ENCODE peak calls at places on chromosomes 12 and 14, in nine cellular contexts. F is H7, I is mesendoderm, B is dorsolateral prefrontal cortex, H is GM23248, E is left ventricle myocardium inferior, A is tibial artery, N is upper lobe of right lung, Y is IMR-90. K is an unnamed sample.

GRCh38 chr12:121581681-121582439 is 1.0 kb upstream of the KDM2B start:
- DNase-seq in F (no peak), I (peak; percentile 75), B (peak; percentile 36), H (peak; percentile 87), E (peak; percentile 23), A (peak; percentile 72), N (no peak), Y (peak; percentile 50), K (no peak)

GRCh38 chr12:100393202-100393601 is 36.3 kb downstream of the SLC17A8 start:
- DNase-seq in F (no peak), I (no peak), B (no peak), H (no peak), E (no peak), A (no peak), N (no peak), Y (no peak), K (no peak)

GRCh38 chr14:101587403-101587998 is 26.2 kb downstream of the DIO3 start:
- DNase-seq in F (no peak), I (no peak), B (no peak), H (no peak), E (peak; percentile 9), A (no peak), N (peak; percentile 38), Y (no peak), K (no peak)

GRCh38 chr14:93838253-93838652 is 50.0 kb upstream of the PRIMA1 start:
- DNase-seq in F (no peak), I (no peak), B (no peak), H (no peak), E (no peak), A (no peak), N (no peak), Y (no peak), K (no peak)

GRCh38 chr14:33432407-33433023 is 493.8 kb downstream of the NPAS3 start:
- DNase-seq in F (no peak), I (no peak), B (no peak), H (peak; percentile 70), E (no peak), A (no peak), N (no peak), Y (peak; percentile 18), K (no peak)

GRCh38 chr12:31519525-31519924 is 71.4 kb downstream of the DENND5B start:
- DNase-seq in F (no peak), I (no peak), B (no peak), H (peak; percentile 30), E (no peak), A (no peak), N (no peak), Y (no peak), K (no peak)

GRCh38 chr14:24135584-24135833 is 485 bp upstream of the PSME1 start:
- DNase-seq in F (no peak), I (no peak), B (no peak), H (no peak), E (no peak), A (no peak), N (no peak), Y (no peak), K (no peak)

GRCh38 chr14:75205586-75205985 is 29.2 kb upstream of the TMED10 start:
- DNase-seq in F (no peak), I (no peak), B (no peak), H (peak; percentile 81), E (no peak), A (no peak), N (no peak), Y (peak; percentile 77), K (no peak)

GRCh38 chr14:54686219-54686870 is 119.4 kb downstream of the SAMD4A start:
- DNase-seq in F (no peak), I (no peak), B (no peak), H (peak; percentile 94), E (peak; percentile 27), A (peak; percentile 85), N (no peak), Y (peak; percentile 91), K (peak; percentile 47)

GRCh38 chr14:73264080-73264895 is 27.0 kb downstream of the PAPLN start:
- DNase-seq in F (peak; percentile 57), I (no peak), B (no peak), H (no peak), E (no peak), A (no peak), N (no peak), Y (no peak), K (no peak)

GRCh38 chr14:67517083-67517482 is 16.0 kb upstream of the PLEKHH1 start:
- DNase-seq in F (peak; percentile 77), I (peak; percentile 51), B (peak; percentile 84), H (peak; percentile 67), E (peak; percentile 36), A (no peak), N (no peak), Y (no peak), K (no peak)

GRCh38 chr12:75341873-75342272 is 7.4 kb downstream of the GLIPR1L1 start:
- DNase-seq in F (no peak), I (peak; percentile 45), B (no peak), H (no peak), E (no peak), A (no peak), N (no peak), Y (peak; percentile 4), K (no peak)

DNA sequence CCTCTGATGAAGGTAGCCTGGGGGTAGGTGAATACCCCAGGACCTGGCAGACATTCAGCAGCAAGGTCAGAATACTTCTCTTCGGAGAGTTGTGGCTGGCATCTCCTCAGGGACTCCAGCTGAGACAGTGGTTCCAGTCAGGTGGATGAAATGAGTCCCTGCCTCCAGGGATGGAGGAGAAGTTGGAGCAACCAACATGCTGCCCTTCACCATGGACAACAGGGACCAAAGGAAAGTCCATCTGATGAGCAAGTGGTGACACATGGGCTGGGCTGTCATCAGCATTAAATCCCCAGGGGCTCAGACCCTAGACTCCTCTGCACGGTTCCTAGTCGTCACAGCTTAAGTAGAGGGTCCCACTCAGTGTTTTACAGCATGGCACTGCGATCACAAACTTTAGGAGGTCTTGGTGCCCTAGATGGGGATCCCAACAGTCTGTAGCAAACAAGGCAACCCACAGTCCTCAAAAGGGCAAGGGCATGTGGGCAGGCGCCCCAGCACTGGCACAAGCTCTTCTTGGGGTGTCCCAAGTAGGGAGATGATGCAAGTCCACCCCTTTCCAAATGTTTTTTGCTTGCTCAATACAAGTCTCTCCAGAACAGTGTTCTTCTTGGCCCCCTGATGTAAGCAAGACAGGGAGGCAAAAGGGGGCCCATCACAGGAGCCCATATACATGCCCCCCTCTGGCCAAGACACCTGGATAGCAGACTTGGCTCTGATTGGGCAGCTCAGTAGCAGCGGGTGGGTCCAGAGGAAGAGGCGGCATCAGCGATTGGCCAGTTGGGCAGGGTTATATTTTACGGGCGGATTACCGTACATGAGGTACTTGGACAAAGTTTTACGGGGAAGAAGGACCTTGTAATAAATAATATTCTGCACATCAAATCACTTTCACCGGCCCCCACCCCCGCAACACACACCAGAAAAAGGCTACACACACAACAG is 10.8 kb upstream of the CDH24 start:
- DNase-seq in F (peak; percentile 69), I (no peak), B (no peak), H (peak; percentile 23), E (no peak), A (peak; percentile 63), N (no peak), Y (no peak), K (no peak)
- H3K4me3 ChIP-seq in F (no peak overlapping the region), I (no peak overlapping the region), B (peak overlapping the region; percentile 26), H (peak overlapping the region; percentile 24), E (no peak overlapping the region), A (no peak overlapping the region), N (no peak overlapping the region), Y (no peak overlapping the region), K (peak overlapping the region; percentile 49)

DNA sequence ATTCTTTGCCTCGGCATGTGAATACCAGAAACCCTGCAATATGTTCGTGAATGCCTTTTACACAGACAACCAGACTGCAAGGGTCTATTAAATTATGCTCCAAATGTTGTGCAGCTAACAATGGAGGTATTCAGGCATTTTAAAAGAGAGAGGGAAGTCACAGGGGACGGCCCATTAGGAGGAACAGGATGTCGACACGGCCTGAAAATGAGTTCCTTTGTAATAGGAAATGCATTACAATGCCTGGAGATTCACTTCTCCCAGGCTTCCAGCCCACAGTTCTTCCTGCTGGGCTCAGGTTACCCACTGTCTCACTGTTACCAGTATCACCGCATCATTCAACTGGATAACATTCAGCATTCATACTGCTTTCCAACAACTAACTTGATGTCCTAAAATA is 2.5 kb downstream of the DUSP6 start:
- DNase-seq in F (peak; percentile 73), I (peak; percentile 74), B (no peak), H (peak; percentile 74), E (no peak), A (no peak), N (no peak), Y (peak; percentile 81), K (no peak)
- H3K27me3 ChIP-seq in F (peaks cover 14% of the 10 kb centered on the region), I (no peaks in the 10 kb centered on the region), B (no peaks in the 10 kb centered on the region), H (no peaks in the 10 kb centered on the region), E (no peaks in the 10 kb centered on the region), A (no peaks in the 10 kb centered on the region), N (no peaks in the 10 kb centered on the region), Y (no peaks in the 10 kb centered on the region), K (no peaks in the 10 kb centered on the region)

GRCh38 chr14:102951034-102951433 is 28.6 kb downstream of the AMN start:
- DNase-seq in F (no peak), I (no peak), B (no peak), H (no peak), E (no peak), A (no peak), N (no peak), Y (no peak), K (no peak)

GRCh38 chr14:102949062-102949800 is 26.8 kb downstream of the AMN start:
- DNase-seq in F (no peak), I (peak; percentile 27), B (no peak), H (peak; percentile 42), E (no peak), A (no peak), N (no peak), Y (peak; percentile 58), K (no peak)

GRCh38 chr14:102951799-102952198 is 29.3 kb downstream of the AMN start:
- DNase-seq in F (no peak), I (no peak), B (no peak), H (no peak), E (no peak), A (no peak), N (no peak), Y (peak; percentile 74), K (no peak)

GRCh38 chr14:102948698-102949061 is 26.2 kb downstream of the AMN start:
- DNase-seq in F (peak; percentile 37), I (no peak), B (no peak), H (no peak), E (no peak), A (no peak), N (no peak), Y (no peak), K (no peak)

GRCh38 chr14:102949801-102950451 is 27.5 kb downstream of the AMN start:
- DNase-seq in F (no peak), I (no peak), B (peak; percentile 59), H (peak; percentile 25), E (peak; percentile 60), A (peak; percentile 82), N (no peak), Y (peak; percentile 63), K (no peak)
- H3K4me3 ChIP-seq in F (no peak overlapping the region), I (no peak overlapping the region), B (no peak overlapping the region), H (no peak overlapping the region), E (no peak overlapping the region), A (no peak overlapping the region), N (no peak overlapping the region), Y (no peak overlapping the region), K (no peak overlapping the region)

DNA sequence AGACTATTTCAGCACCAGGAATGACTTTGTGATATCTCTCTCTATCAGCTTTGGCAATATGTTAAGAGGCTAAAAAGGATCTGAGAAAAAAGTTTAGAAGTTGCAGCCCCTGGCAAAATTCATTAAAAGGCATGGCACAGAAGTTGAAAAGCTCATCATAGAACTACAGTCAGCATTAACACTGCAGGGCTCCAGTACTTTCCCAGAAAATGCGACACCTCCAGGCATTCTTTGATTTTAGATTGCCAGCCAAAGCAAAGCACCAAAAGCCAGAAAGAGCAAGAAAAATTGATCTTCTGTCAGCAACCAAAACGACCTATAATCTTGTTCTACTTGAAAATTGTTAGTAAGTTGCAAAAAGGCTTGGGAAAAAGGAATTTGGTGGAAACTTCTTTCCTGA is 713.5 kb downstream of the FSCB start:
- DNase-seq in F (no peak), I (no peak), B (no peak), H (no peak), E (no peak), A (no peak), N (no peak), Y (no peak), K (no peak)
- H3K27me3 ChIP-seq in F (no peaks in the 10 kb centered on the region), I (no peaks in the 10 kb centered on the region), B (no peaks in the 10 kb centered on the region), H (no peaks in the 10 kb centered on the region), E (no peaks in the 10 kb centered on the region), A (no peaks in the 10 kb centered on the region), N (no peaks in the 10 kb centered on the region), Y (no peaks in the 10 kb centered on the region), K (no peaks in the 10 kb centered on the region)